ENCODE peak calls at places on chromosomes 3 and 15, in four cellular contexts. Q is cardiac muscle cell, R is adrenal gland, I is heart left ventricle. X is an unnamed sample.

GRCh38 chr3:188051801-188052228 is 102.1 kb upstream of the LPP start:
- DNase-seq in Q (peak; percentile 55), R (peak; percentile 73), I (peak; percentile 67), X (no peak)

GRCh38 chr3:157530637-157531300 is 27.6 kb upstream of the VEPH1 start:
- DNase-seq in Q (peak; percentile 69), R (no peak), I (no peak), X (no peak)

GRCh38 chr3:37127340-37127739 is 47.0 kb downstream of the LRRFIP2 start:
- DNase-seq in Q (no peak), R (no peak), I (no peak), X (no peak)

GRCh38 chr3:47028667-47029066 is 49.2 kb downstream of the NBEAL2 start:
- DNase-seq in Q (no peak), R (no peak), I (no peak), X (no peak)

GRCh38 chr3:50815844-50816243 is 141.1 kb downstream of the DOCK3 start:
- DNase-seq in Q (no peak), R (no peak), I (no peak), X (no peak)

GRCh38 chr3:123315271-123315595 is 113.5 kb downstream of the SEC22A start:
- DNase-seq in Q (no peak), R (no peak), I (no peak), X (no peak)

GRCh38 chr3:3015472-3016089 is 94.6 kb downstream of the IL5RA start:
- DNase-seq in Q (peak; percentile 24), R (peak; percentile 10), I (no peak), X (no peak)

GRCh38 chr15:33851079-33851478 is 117.2 kb upstream of the CHRM5 start:
- DNase-seq in Q (no peak), R (no peak), I (no peak), X (no peak)

GRCh38 chr3:188327433-188327832 is 173.5 kb downstream of the LPP start:
- DNase-seq in Q (no peak), R (no peak), I (no peak), X (no peak)

GRCh38 chr3:12294885-12295580 is 6.2 kb downstream of the PPARG start:
- DNase-seq in Q (peak; percentile 66), R (no peak), I (no peak), X (no peak)

GRCh38 chr15:89457086-89457485 is 39.3 kb downstream of the RHCG start:
- DNase-seq in Q (peak; percentile 25), R (no peak), I (no peak), X (peak; percentile 73)

GRCh38 chr15:64893481-64894394 is 18.0 kb upstream of the ANKDD1A start:
- DNase-seq in Q (peak; percentile 98), R (peak; percentile 94), I (peak; percentile 97), X (peak; percentile 99)

GRCh38 chr3:154886437-154886836 is 193.7 kb upstream of the MME start:
- DNase-seq in Q (peak; percentile 93), R (no peak), I (no peak), X (no peak)

GRCh38 chr3:146598486-146598885 is 6.7 kb downstream of the PLSCR5 start:
- DNase-seq in Q (no peak), R (no peak), I (no peak), X (no peak)

GRCh38 chr15:41879321-41879845 is 14.5 kb downstream of the SPTBN5 start:
- DNase-seq in Q (no peak), R (no peak), I (no peak), X (no peak)

GRCh38 chr15:39140060-39140604 is 440.7 kb upstream of the THBS1 start:
- DNase-seq in Q (peak; percentile 96), R (no peak), I (no peak), X (no peak)

GRCh38 chr3:141050576-141050912 is 603 bp upstream of the SPSB4 start:
- DNase-seq in Q (no peak), R (no peak), I (no peak), X (peak; percentile 71)

GRCh38 chr3:23203651-23204111 is 554 bp downstream of the UBE2E2 start:
- DNase-seq in Q (peak; percentile 41), R (peak; percentile 26), I (peak; percentile 32), X (peak; percentile 44)

DNA sequence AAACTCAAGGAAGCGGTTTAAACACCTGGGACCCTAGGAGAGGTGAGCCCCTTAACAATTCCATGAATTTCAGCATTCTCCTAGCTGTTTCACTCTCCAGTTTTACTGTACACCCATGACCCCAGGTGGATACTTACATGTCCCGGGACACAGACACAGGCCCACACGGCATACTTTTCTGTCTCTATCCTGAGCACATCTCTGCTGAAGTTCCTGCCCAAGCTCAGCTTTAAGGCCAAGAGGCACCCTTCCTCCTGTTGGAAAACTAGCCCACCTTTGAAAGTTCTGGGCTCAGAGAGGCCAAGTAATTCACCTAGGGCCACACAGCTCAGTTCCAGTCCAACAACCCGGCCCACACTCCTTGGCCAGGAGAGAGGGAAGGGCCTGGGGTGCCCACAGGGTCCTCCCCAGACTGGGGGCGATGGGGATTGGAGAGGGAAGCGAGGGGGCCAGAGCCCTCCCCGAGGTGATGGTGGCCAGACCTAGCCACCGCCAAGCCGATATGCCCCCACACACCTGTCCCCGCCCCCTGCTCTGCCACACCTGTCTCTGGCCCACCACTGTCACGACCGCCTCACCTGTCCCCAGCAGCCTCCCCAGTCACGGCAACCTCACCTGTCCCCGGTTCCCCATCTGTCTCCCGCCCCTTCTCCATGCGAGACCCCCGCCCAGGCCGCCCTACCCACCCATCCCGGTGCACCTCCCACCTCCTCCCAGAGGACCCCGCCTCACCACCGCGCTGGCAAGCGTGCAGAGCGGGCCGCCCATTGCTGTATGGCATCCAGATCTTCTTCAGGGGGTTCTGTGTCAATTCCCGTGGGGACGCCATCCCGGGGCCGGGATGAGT is 431 bp downstream of the PFKFB4 start:
- DNase-seq in Q (no peak), R (no peak), I (no peak), X (no peak)
- H3K36me3 ChIP-seq in Q (peaks cover 6% of the 10 kb centered on the region), R (no peaks in the 10 kb centered on the region), I (no peaks in the 10 kb centered on the region), X (no peaks in the 10 kb centered on the region)

GRCh38 chr15:77025941-77026411 is 31.1 kb downstream of the PSTPIP1 start:
- DNase-seq in Q (no peak), R (no peak), I (peak; percentile 19), X (peak; percentile 21)

GRCh38 chr15:77023576-77024272 is 28.8 kb downstream of the PSTPIP1 start:
- DNase-seq in Q (no peak), R (no peak), I (peak; percentile 23), X (peak; percentile 63)

GRCh38 chr15:77025471-77025901 is 30.6 kb downstream of the PSTPIP1 start:
- DNase-seq in Q (no peak), R (no peak), I (peak; percentile 2), X (peak; percentile 66)

GRCh38 chr15:77025066-77025435 is 30.1 kb downstream of the PSTPIP1 start:
- DNase-seq in Q (no peak), R (no peak), I (peak; percentile 7), X (peak; percentile 57)

GRCh38 chr15:77024273-77025065 is 29.5 kb downstream of the PSTPIP1 start:
- DNase-seq in Q (peak; percentile 59), R (peak; percentile 71), I (peak; percentile 72), X (peak; percentile 96)
- H3K36me3 ChIP-seq in Q (no peaks in the 10 kb centered on the region), R (no peaks in the 10 kb centered on the region), I (no peaks in the 10 kb centered on the region), X (no peaks in the 10 kb centered on the region)

DNA sequence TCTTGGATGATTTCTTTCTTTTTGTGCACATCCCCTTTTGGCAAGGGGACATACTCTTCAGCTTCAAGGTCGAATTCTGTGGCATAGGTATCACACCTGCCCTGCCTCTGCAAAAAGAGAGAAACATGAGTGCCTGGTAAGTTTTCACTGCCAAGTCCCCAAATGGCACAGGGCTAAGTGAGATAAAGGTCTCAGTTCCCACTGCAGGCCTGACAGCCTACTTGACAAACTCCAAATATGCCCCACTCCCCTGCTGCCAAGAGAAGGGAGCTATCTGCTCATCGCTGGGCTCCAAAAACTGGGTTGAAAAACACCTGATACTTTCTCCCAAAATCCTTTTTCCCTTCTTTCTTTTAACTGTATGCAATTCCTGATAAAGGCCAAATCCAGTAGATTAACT is 23.0 kb downstream of the RUVBL1 start:
- DNase-seq in Q (no peak), R (no peak), I (peak; percentile 38), X (no peak)
- H3K36me3 ChIP-seq in Q (peaks cover 27% of the 10 kb centered on the region), R (no peaks in the 10 kb centered on the region), I (peaks cover 53% of the 10 kb centered on the region), X (peaks cover 41% of the 10 kb centered on the region)

DNA sequence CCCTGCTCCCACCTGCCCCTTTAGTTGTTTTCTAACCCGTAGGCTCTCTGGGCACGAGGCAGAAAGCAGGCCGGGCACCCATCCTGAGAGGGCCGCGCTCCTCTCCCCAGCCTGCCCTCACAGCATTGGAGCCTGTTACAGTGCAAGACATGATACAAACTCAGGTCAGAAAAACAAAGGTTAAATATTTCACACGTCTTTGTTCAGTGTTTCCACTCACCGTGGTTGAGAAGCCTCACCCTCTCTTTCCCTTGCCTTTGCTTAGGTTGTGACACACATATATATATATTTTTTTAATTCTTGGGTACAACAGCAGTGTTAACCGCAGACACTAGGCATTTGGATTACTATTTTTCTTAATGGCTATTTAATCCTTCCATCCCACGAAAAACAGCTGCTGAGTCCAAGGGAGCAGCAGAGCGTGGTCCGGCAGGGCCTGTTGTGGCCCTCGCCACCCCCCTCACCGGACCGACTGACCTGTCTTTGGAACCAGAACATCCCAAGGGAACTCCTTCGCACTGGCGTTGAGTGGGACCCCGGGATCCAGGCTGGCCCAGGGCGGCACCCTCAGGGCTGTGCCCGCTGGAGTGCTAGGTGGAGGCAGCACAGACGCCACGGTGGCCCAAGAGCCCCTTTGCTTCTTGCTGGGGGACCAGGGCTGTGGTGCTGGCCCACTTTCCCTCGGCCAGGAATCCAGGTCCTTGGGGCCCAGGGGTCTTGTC is 48.5 kb downstream of the PGPEP1L start:
- DNase-seq in Q (no peak), R (no peak), I (no peak), X (no peak)
- H3K36me3 ChIP-seq in Q (peaks cover 16% of the 10 kb centered on the region), R (no peaks in the 10 kb centered on the region), I (peaks cover 58% of the 10 kb centered on the region), X (peaks cover 44% of the 10 kb centered on the region)

GRCh38 chr15:69587731-69588130 is 135.1 kb downstream of the RPLP1 start:
- DNase-seq in Q (no peak), R (no peak), I (no peak), X (no peak)
- H3K36me3 ChIP-seq in Q (no peaks in the 10 kb centered on the region), R (no peaks in the 10 kb centered on the region), I (no peaks in the 10 kb centered on the region), X (no peaks in the 10 kb centered on the region)

GRCh38 chr3:172309059-172309458 is 139.2 kb downstream of the GHSR start:
- DNase-seq in Q (no peak), R (peak; percentile 55), I (no peak), X (no peak)

GRCh38 chr3:172309741-172310140 is 138.5 kb downstream of the GHSR start:
- DNase-seq in Q (no peak), R (no peak), I (no peak), X (no peak)

GRCh38 chr3:172311217-172311616 is 137.0 kb downstream of the GHSR start:
- DNase-seq in Q (no peak), R (no peak), I (no peak), X (no peak)

GRCh38 chr3:172312006-172312405 is 136.2 kb downstream of the GHSR start:
- DNase-seq in Q (peak; percentile 36), R (no peak), I (no peak), X (no peak)

GRCh38 chr3:172310361-172310760 is 137.9 kb downstream of the GHSR start:
- DNase-seq in Q (no peak), R (no peak), I (no peak), X (no peak)
- H3K36me3 ChIP-seq in Q (peaks cover 24% of the 10 kb centered on the region), R (no peaks in the 10 kb centered on the region), I (peaks cover 40% of the 10 kb centered on the region), X (peaks cover 9% of the 10 kb centered on the region)